ENCODE peak calls at places on chromosomes 6 and 20, in four cellular contexts. E is SK-N-SH, Z is GM12878, A is K562. J is an unnamed sample.

GRCh38 chr6:48667797-48668196 is 556.8 kb upstream of the PTCHD4 start:
- DNase-seq in E (no peak), Z (no peak), A (no peak), J (no peak)

GRCh38 chr20:3105256-3106137 is 21.0 kb upstream of the AVP start:
- DNase-seq in E (no peak), Z (no peak), A (no peak), J (no peak)

GRCh38 chr6:367891-368630 is 23.5 kb upstream of the IRF4 start:
- DNase-seq in E (no peak), Z (no peak), A (no peak), J (no peak)

GRCh38 chr20:25402583-25402982 is 4.9 kb upstream of the GINS1 start:
- DNase-seq in E (no peak), Z (no peak), A (no peak), J (peak)

GRCh38 chr6:40585661-40586269 is 1.4 kb downstream of the LRFN2 start:
- DNase-seq in E (peak), Z (no peak), A (no peak), J (peak)

GRCh38 chr20:825710-826421 is 7.6 kb upstream of the FAM110A start:
- DNase-seq in E (no peak), Z (no peak), A (no peak), J (no peak)

GRCh38 chr6:91781946-91782345 is 1195.1 kb upstream of the MAP3K7 start:
- DNase-seq in E (no peak), Z (no peak), A (no peak), J (no peak)

GRCh38 chr20:3121271-3121911 is 36.9 kb upstream of the AVP start:
- DNase-seq in E (no peak), Z (no peak), A (no peak), J (no peak)

GRCh38 chr6:143745160-143746133 is 67.7 kb downstream of the PHACTR2 start:
- DNase-seq in E (peak), Z (no peak), A (no peak), J (peak)

GRCh38 chr6:42088101-42088591 is 37.8 kb downstream of the TAF8 start:
- DNase-seq in E (no peak), Z (no peak), A (no peak), J (no peak)

GRCh38 chr6:116008470-116009229 is 52.0 kb downstream of the FRK start:
- DNase-seq in E (no peak), Z (peak), A (no peak), J (no peak)

GRCh38 chr6:153790048-153790447 is 249.0 kb upstream of the OPRM1 start:
- DNase-seq in E (peak), Z (no peak), A (no peak), J (peak)

GRCh38 chr20:63215101-63216040 is 560 bp downstream of the YTHDF1 start:
- DNase-seq in E (peak), Z (no peak), A (peak), J (peak)

GRCh38 chr6:42441661-42442081 is 10.1 kb downstream of the TRERF1 start:
- DNase-seq in E (no peak), Z (no peak), A (no peak), J (peak)

GRCh38 chr6:6811151-6812002 is 222.9 kb downstream of the LY86 start:
- DNase-seq in E (no peak), Z (no peak), A (no peak), J (peak)

GRCh38 chr6:1701668-1702353 is 92.1 kb downstream of the FOXC1 start:
- DNase-seq in E (no peak), Z (no peak), A (no peak), J (no peak)

GRCh38 chr6:42777126-42777822 is 4.6 kb upstream of the BICRAL start:
- DNase-seq in E (no peak), Z (peak), A (no peak), J (no peak)

GRCh38 chr20:40457404-40457803 is 231.6 kb downstream of the MAFB start:
- DNase-seq in E (no peak), Z (no peak), A (no peak), J (no peak)

GRCh38 chr6:53095716-53096115 is 30.5 kb downstream of the FBXO9 start:
- DNase-seq in E (no peak), Z (no peak), A (no peak), J (no peak)

GRCh38 chr6:91697010-91697694 is 1110.3 kb upstream of the MAP3K7 start:
- DNase-seq in E (no peak), Z (no peak), A (no peak), J (no peak)

GRCh38 chr6:7108964-7109836 is 1.4 kb downstream of the RREB1 start:
- DNase-seq in E (peak), Z (no peak), A (peak), J (peak)

GRCh38 chr6:106557837-106558236 is 71.5 kb downstream of the RTN4IP1 start:
- DNase-seq in E (no peak), Z (no peak), A (no peak), J (no peak)
- TF ChIP-seq USF1 in E (no peak), Z (no peak), A (no peak), J (no peak)

DNA sequence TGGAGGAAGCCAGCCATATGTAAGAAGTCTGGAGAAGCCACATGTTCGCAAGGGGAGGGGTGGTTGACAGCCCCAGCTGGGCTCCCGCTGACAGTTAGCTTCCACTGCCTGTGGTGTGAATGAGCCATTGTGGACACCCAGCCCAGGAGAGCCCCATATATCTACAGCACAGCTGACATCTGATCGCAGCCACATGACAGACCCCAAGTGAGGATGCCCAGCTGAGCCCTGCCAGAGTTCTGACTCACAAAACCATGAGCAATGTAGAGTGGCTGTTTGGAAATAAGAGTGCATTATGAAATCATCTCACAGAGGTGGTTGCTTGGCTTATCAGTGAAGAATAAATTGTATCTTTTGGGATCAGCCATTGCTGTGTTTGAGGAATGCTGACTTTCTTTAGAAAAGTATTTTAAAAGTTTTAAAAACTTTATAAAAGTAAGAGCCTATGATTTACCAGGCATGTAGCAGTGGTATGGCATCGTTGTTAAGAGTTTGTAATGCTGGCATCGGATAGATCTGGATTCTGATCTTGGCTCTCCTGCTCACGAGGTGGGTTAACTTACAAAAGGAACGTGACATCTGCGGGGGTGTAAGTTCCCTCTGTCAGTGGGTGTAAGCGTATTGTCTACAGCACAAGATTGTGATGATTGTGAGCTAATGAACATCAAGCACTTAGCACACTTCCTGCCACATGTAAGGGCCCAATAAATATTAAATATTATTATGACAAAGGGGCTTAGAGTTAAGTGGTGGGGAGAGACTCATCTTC is 24.1 kb downstream of the CFAP61 start:
- DNase-seq in E (no peak), Z (no peak), A (no peak), J (no peak)
- TF ChIP-seq USF1 in E (no peak), Z (no peak), A (no peak), J (no peak)

GRCh38 chr6:138965291-138965874 is 22.7 kb downstream of the REPS1 start:
- DNase-seq in E (no peak), Z (no peak), A (no peak), J (no peak)

GRCh38 chr6:138965971-138966370 is 22.1 kb downstream of the REPS1 start:
- DNase-seq in E (no peak), Z (no peak), A (no peak), J (no peak)

GRCh38 chr6:138963119-138963518 is 24.9 kb downstream of the REPS1 start:
- DNase-seq in E (no peak), Z (no peak), A (no peak), J (no peak)

GRCh38 chr6:138964012-138964411 is 24.0 kb downstream of the REPS1 start:
- DNase-seq in E (no peak), Z (no peak), A (no peak), J (no peak)

GRCh38 chr6:138963531-138963930 is 24.5 kb downstream of the REPS1 start:
- DNase-seq in E (no peak), Z (no peak), A (no peak), J (no peak)
- TF ChIP-seq USF1 in E (no peak), Z (no peak), A (no peak), J (no peak)

DNA sequence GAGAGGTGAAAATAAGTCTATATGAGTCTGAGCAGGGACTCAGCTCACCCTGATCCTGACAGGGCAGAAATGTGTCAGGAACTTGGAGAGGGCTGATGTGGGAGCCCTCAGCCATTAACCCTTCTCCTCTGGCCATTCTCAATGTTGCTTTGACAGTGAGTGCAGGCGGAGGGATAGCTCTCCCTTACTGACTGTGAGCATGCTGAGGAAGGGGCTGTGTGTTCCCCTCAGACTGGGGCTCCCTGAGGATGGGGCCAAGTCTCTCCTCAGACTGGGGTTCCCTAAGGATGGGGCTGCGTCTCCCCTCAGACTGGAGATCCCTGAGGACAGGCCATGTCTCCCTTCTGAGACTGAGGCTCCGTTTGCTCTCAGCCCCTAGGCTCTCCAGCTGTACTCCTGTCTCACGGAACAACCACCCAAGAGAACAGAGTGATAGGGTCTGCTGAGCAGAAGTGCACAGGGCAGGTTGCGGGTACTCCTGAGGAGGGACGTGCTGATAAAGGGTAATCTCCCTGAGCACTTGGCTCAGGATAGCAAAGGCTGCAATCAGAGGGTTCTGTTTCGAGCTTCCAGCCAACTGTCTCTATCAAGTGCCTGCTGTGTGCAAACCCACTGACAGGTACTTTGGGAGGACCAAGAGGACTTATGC is 141.0 kb downstream of the MRPL14 start:
- DNase-seq in E (no peak), Z (no peak), A (no peak), J (no peak)
- TF ChIP-seq USF1 in E (no peak), Z (no peak), A (no peak), J (no peak)

DNA sequence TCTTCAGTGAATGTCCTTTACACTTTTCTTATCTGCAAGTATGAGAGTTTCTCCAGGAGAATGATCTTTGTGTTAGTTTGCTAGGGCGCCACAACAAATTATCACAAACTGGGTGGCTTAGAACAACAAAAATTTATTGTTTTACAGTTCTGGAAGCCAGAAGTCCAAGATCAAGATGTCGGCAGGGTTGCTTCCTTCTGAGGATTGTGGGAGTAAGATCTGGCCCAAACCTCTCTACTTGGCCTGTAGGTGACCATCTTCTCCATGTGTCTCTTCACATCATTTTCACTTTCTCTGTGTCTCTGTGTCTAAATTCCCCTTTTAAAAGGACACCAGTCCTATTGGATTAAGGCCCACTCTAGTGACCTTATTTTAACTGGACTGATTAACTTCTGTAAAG is 103.0 kb downstream of the ADTRP start:
- DNase-seq in E (no peak), Z (no peak), A (no peak), J (no peak)
- TF ChIP-seq USF1 in E (no peak), Z (no peak), A (no peak), J (no peak)

GRCh38 chr6:105872244-105872643 is 213.9 kb upstream of the PRDM1 start:
- DNase-seq in E (no peak), Z (no peak), A (no peak), J (no peak)
- TF ChIP-seq USF1 in E (no peak), Z (no peak), A (no peak), J (no peak)

DNA sequence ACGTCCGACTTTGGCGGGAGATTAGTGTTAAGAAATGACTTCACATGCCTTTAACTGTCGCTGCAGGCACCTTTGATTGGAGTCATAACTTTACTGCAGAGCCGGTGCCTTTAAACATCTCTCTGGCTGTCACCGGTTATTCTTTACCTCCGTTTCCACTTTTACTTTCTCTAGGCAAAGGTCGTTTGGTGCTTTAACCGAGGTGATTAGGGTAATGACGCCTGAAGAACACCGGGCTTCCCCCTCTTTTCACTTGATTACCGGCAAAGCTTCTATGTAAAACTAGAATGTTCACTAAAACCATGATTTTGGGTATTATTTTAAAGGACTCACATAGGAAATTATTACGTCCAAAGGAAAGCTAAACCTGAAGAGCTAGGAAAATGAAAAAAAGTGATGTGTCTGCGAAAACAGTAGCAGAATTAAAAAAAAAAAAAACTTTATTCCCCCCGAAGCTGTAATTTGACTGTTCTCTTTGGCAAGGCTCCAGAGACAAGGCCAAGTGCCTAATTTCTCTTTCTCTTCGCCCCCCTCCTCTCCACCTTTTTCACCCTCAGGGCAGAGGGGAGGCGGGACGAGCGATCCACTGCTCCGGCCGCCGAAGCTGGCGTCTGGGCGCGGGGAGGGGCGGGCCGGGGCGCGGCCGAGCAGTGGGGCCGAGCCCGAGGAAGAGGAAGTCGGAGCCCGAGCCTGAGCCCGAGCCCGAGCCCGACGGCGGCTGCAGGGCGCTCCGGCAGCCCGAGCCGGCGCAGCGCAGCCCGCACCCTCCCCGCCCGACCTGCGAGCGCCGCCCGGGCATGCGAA is at the start of gene PLEKHG1:
- DNase-seq in E (peak), Z (no peak), A (peak), J (peak)
- TF ChIP-seq USF1 in E (no peak), Z (no peak), A (no peak), J (no peak)

GRCh38 chr20:64222851-64223525 is 32.6 kb upstream of the PCMTD2 start:
- DNase-seq in E (no peak), Z (no peak), A (no peak), J (no peak)

GRCh38 chr20:64225166-64225595 is 30.4 kb upstream of the PCMTD2 start:
- DNase-seq in E (no peak), Z (no peak), A (no peak), J (no peak)

GRCh38 chr20:64222273-64222672 is 33.3 kb upstream of the PCMTD2 start:
- DNase-seq in E (no peak), Z (no peak), A (no peak), J (no peak)

GRCh38 chr20:64224344-64225165 is 31.0 kb upstream of the PCMTD2 start:
- DNase-seq in E (no peak), Z (no peak), A (no peak), J (no peak)

DNA sequence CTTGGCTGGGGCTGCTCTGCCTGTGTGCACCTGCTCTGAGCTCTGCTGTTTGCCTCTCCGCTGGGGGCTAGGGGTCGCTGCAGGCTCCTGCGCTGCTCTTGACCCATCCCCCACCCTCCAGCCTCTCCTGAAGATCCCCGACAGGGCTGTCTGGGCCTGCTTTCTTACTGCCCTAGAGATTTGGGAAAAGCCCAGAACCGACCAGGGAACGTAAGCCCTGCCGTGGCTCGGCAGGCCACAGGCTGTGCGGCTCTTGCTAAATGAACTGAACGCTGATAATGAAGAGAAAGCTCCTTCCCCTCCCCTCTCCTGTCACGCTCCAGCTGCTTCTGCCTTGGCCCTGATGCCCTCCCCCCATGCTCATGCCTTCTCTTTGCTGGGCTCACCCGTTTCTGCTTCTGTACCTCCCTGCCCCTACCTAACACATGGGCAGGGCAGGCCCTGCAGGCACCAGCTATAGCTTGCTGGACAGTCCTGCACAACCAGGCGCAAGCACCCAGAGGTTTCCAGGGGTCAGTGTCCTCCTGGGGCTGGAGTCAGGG is 32.0 kb upstream of the PCMTD2 start:
- DNase-seq in E (no peak), Z (no peak), A (peak), J (peak)
- TF ChIP-seq USF1 in E (no peak), Z (no peak), A (peak), J (no peak)

GRCh38 chr6:77424761-77425160 is 38.5 kb downstream of the HTR1B start:
- DNase-seq in E (no peak), Z (no peak), A (no peak), J (no peak)
- TF ChIP-seq USF1 in E (no peak), Z (no peak), A (no peak), J (no peak)